ENCODE peak calls at places on chromosomes 1 and 21, in ten cellular contexts. S is cardiac muscle cell; N is HepG2; Y is CD8-positive, alpha-beta T cell; E is tibial artery; M is hepatocyte; X is Peyer's patch; I is PC-9; P is bronchial epithelial cell; Z is fibroblast of lung. A is an unnamed sample.

GRCh38 chr1:153774780-153775431 is at the start of gene SLC27A3:
- DNase-seq in S (peak; percentile 54), N (no peak), Y (no peak), E (peak; percentile 95), M (peak; percentile 79), X (peak; percentile 82), I (peak; percentile 59), P (peak; percentile 48), Z (peak; percentile 52), A (no peak)

GRCh38 chr1:196302420-196302819 is 305.8 kb downstream of the KCNT2 start:
- DNase-seq in S (no peak), N (no peak), Y (no peak), E (no peak), M (no peak), X (no peak), I (no peak), P (no peak), Z (no peak), A (no peak)

GRCh38 chr1:14949836-14950674 is 203.5 kb upstream of the TMEM51 start:
- DNase-seq in S (peak; percentile 24), N (peak; percentile 71), Y (no peak), E (peak; percentile 79), M (no peak), X (no peak), I (no peak), P (no peak), Z (no peak), A (no peak)

GRCh38 chr1:227234998-227235405 is 83.3 kb downstream of the CDC42BPA start:
- DNase-seq in S (peak; percentile 48), N (peak; percentile 83), Y (no peak), E (no peak), M (peak; percentile 61), X (no peak), I (peak; percentile 19), P (peak; percentile 77), Z (peak; percentile 63), A (peak; percentile 32)

GRCh38 chr21:26280715-26281310 is 110.2 kb upstream of the APP start:
- DNase-seq in S (peak; percentile 9), N (no peak), Y (no peak), E (no peak), M (no peak), X (no peak), I (no peak), P (peak; percentile 37), Z (no peak), A (no peak)

GRCh38 chr21:38671716-38672115 is 134.0 kb upstream of the ETS2 start:
- DNase-seq in S (no peak), N (no peak), Y (no peak), E (no peak), M (no peak), X (no peak), I (no peak), P (no peak), Z (peak; percentile 49), A (no peak)

GRCh38 chr1:158819461-158820443 is 11.4 kb upstream of the MNDA start:
- DNase-seq in S (no peak), N (no peak), Y (peak; percentile 17), E (no peak), M (no peak), X (no peak), I (no peak), P (peak; percentile 15), Z (peak; percentile 14), A (no peak)

GRCh38 chr1:88009916-88010315 is 674.2 kb upstream of the PKN2 start:
- DNase-seq in S (no peak), N (no peak), Y (no peak), E (no peak), M (no peak), X (no peak), I (no peak), P (no peak), Z (no peak), A (no peak)

GRCh38 chr1:225811622-225812487 is 1.9 kb downstream of the EPHX1 start:
- DNase-seq in S (peak; percentile 23), N (peak; percentile 48), Y (no peak), E (no peak), M (no peak), X (no peak), I (no peak), P (peak; percentile 18), Z (no peak), A (no peak)

GRCh38 chr1:33286451-33287185 is 30.3 kb downstream of the ZNF362 start:
- DNase-seq in S (no peak), N (no peak), Y (no peak), E (peak; percentile 31), M (no peak), X (peak; percentile 37), I (no peak), P (no peak), Z (no peak), A (no peak)
- H3K4me3 ChIP-seq in S (no peak overlapping the region), N (no peak overlapping the region), Y (no peak overlapping the region), E (no peak overlapping the region), M (no peak overlapping the region), X (no peak overlapping the region), I (no peak overlapping the region), P (no peak overlapping the region), Z (no peak overlapping the region), A (no peak overlapping the region)

GRCh38 chr1:232280910-232281309 is 349.0 kb downstream of the SIPA1L2 start:
- DNase-seq in S (no peak), N (no peak), Y (no peak), E (no peak), M (no peak), X (no peak), I (no peak), P (no peak), Z (no peak), A (no peak)
- TF ChIP-seq CTCF in S (no peak), N (no peak), Y (no peak), E (no peak), M (no peak), X (no peak), I (no peak), P (no peak), Z (no peak), A (no peak)

GRCh38 chr1:76129731-76130130 is 55.2 kb downstream of the ST6GALNAC3 start:
- DNase-seq in S (no peak), N (no peak), Y (no peak), E (no peak), M (no peak), X (no peak), I (no peak), P (no peak), Z (no peak), A (no peak)
- H3K4me3 ChIP-seq in S (no peak overlapping the region), N (no peak overlapping the region), Y (no peak overlapping the region), E (no peak overlapping the region), M (no peak overlapping the region), X (no peak overlapping the region), I (no peak overlapping the region), P (no peak overlapping the region), Z (no peak overlapping the region), A (no peak overlapping the region)

DNA sequence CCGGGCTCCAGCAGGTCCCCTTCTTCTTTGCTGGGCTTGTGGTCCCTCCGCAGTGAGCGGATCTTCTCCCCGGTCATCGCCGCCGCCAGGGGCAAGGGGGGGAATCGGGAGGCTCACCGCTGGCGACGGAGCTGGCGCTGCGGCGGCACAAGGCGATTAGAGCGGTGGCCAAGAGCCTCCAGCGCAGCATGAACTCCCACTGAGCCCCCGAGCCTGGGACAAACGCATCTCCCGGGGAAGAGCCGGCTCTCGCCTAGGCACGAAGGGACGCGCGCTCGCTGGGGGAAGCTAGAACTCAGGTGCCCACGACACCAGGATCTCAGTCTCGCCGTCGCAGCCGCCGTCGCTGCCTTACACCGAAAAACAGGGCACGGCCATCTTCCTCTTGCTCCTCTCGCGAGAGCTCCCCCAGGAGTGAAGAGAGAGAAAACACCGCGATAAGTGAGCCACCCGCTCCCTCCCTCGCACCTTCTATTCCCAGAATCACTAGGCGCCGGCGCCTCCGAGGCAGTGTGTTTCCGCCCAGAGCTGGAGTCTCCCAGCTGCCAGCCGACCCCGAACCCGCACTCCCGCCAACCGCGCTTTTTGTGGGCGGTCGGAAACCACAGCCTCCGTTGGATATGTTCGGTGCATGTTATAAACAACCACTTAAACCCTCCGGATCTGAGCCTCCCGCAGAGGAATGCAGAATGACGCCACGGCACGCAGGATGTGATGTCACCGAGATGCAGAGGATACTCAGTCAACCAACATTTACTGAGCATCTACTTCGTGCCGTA is at the start of gene ANKRD13C:
- DNase-seq in S (peak; percentile 97), N (peak; percentile 95), Y (peak; percentile 94), E (peak; percentile 97), M (peak; percentile 98), X (peak; percentile 91), I (peak; percentile 93), P (peak; percentile 88), Z (peak; percentile 94), A (peak; percentile 82)
- TF ChIP-seq CTCF in S (no peak), N (peak; percentile 15), Y (no peak), E (no peak), M (no peak), X (no peak), I (no peak), P (no peak), Z (no peak), A (peak; percentile 18)

GRCh38 chr1:17011439-17012307 is at the start of gene ATP13A2:
- DNase-seq in S (peak; percentile 92), N (peak; percentile 75), Y (peak; percentile 84), E (peak; percentile 85), M (peak; percentile 95), X (peak; percentile 91), I (peak; percentile 88), P (peak; percentile 69), Z (peak; percentile 73), A (no peak)
- H3K4me3 ChIP-seq in S (peak within 1 kb of the TSS; percentile 90), N (peak within 1 kb of the TSS; percentile 87), Y (peak within 1 kb of the TSS; percentile 78), E (peak within 1 kb of the TSS; percentile 79), M (peak within 1 kb of the TSS; percentile 99), X (peak within 1 kb of the TSS; percentile 89), I (peak within 1 kb of the TSS; percentile 69), P (peak within 1 kb of the TSS; percentile 74), Z (peak within 1 kb of the TSS; percentile 78), A (peak within 1 kb of the TSS; percentile 80)

GRCh38 chr1:11479375-11479979 is 522 bp downstream of the DISP3 start:
- DNase-seq in S (peak; percentile 21), N (no peak), Y (no peak), E (no peak), M (no peak), X (no peak), I (no peak), P (no peak), Z (no peak), A (no peak)

GRCh38 chr1:11478571-11479374 is at the start of gene DISP3:
- DNase-seq in S (peak; percentile 91), N (peak; percentile 54), Y (peak; percentile 60), E (no peak), M (peak; percentile 82), X (peak; percentile 61), I (peak; percentile 43), P (peak; percentile 28), Z (peak; percentile 46), A (no peak)

GRCh38 chr1:11482904-11483479 is 4.0 kb downstream of the DISP3 start:
- DNase-seq in S (no peak), N (no peak), Y (no peak), E (no peak), M (no peak), X (no peak), I (no peak), P (no peak), Z (no peak), A (no peak)

GRCh38 chr1:11482186-11482585 is 3.2 kb downstream of the DISP3 start:
- DNase-seq in S (no peak), N (no peak), Y (no peak), E (no peak), M (no peak), X (no peak), I (no peak), P (no peak), Z (no peak), A (no peak)

GRCh38 chr1:11481019-11481418 is 2.1 kb downstream of the DISP3 start:
- DNase-seq in S (no peak), N (no peak), Y (no peak), E (no peak), M (no peak), X (no peak), I (no peak), P (no peak), Z (no peak), A (no peak)
- TF ChIP-seq CTCF in S (no peak), N (no peak), Y (no peak), E (no peak), M (no peak), X (no peak), I (no peak), P (no peak), Z (no peak), A (no peak)

A was measured in AG09309.